ENCODE peak calls at places on chromosomes 6 and 20, in seven cellular contexts. W is brain microvascular endothelial cell; T is activated T-cell treated with anti-CD3 and anti-CD28 coated beads, Interleukin-2, amount 50 U/mL, for 72 hours; Y is HL-60; I is iPS-NIHi11; E is psoas muscle; Q is upper lobe of left lung. D is an unnamed sample.

GRCh38 chr6:15441215-15441868 is 195.5 kb downstream of the JARID2 start:
- DNase-seq in Q (no peak), I (peak; percentile 66), Y (peak; percentile 52), E (no peak), T (peak; percentile 33), W (peak; percentile 70), D (peak; percentile 85)

GRCh38 chr20:61113731-61114130 is 138.3 kb upstream of the CDH4 start:
- DNase-seq in I (no peak), T (no peak), W (no peak), Q (no peak), E (no peak), Y (no peak), D (no peak)

GRCh38 chr6:20688710-20689500 is 154.6 kb downstream of the CDKAL1 start:
- DNase-seq in Y (no peak), I (no peak), E (no peak), T (no peak), Q (no peak), W (peak; percentile 44), D (peak; percentile 94)

GRCh38 chr6:110738899-110739365 is 76.3 kb downstream of the CDK19 start:
- DNase-seq in T (no peak), Y (peak; percentile 88), E (no peak), I (no peak), Q (peak; percentile 49), W (no peak), D (no peak)

GRCh38 chr6:105494688-105495087 is 91.8 kb upstream of the PREP start:
- DNase-seq in T (no peak), Y (no peak), I (no peak), E (no peak), W (no peak), Q (no peak), D (no peak)

GRCh38 chr6:112040933-112041332 is 13.0 kb upstream of the CCN6 start:
- DNase-seq in T (no peak), E (no peak), Q (no peak), W (no peak), Y (no peak), I (no peak), D (no peak)

GRCh38 chr6:138334963-138335362 is 42.7 kb upstream of the SMIM28 start:
- DNase-seq in E (no peak), Q (no peak), I (no peak), Y (no peak), W (no peak), T (no peak), D (no peak)

GRCh38 chr6:11911535-11911934 is 100.6 kb upstream of the HIVEP1 start:
- DNase-seq in E (no peak), T (no peak), Q (no peak), Y (no peak), W (no peak), I (no peak), D (no peak)

GRCh38 chr6:145396499-145396898 is 338.8 kb downstream of the EPM2A start:
- DNase-seq in I (no peak), E (no peak), Y (no peak), T (no peak), W (no peak), Q (no peak), D (no peak)

GRCh38 chr6:109093732-109094131 is 914 bp downstream of the SESN1 start:
- DNase-seq in W (no peak), Q (no peak), I (no peak), E (no peak), T (no peak), Y (no peak), D (peak; percentile 30)

GRCh38 chr6:17851720-17852161 is 135.7 kb downstream of the KIF13A start:
- DNase-seq in T (no peak), I (no peak), Y (no peak), W (no peak), E (no peak), Q (no peak), D (peak; percentile 58)